ENCODE peak calls at places on chromosomes 13 and 19, in eight cellular contexts. Z is colonic mucosa, Y is transverse colon, T is astrocyte of the cerebellum, J is retinal pigment epithelial cell, F is astrocyte of the spinal cord, W is SK-N-SH, M is AG04450. R is an unnamed sample.

GRCh38 chr19:32418155-32418554 is 12.6 kb downstream of the DPY19L3 start:
- DNase-seq in M (no peak), Y (no peak), F (no peak), Z (no peak), W (no peak), T (no peak), J (no peak), R (no peak)

GRCh38 chr13:98478134-98479129 is 98.5 kb downstream of the STK24 start:
- DNase-seq in W (peak), Z (no peak), T (peak), J (no peak), Y (no peak), F (peak), M (no peak), R (peak)

GRCh38 chr13:109769921-109770320 is 16.5 kb downstream of the IRS2 start:
- DNase-seq in T (no peak), Y (no peak), J (no peak), M (no peak), Z (no peak), W (no peak), F (no peak), R (no peak)

GRCh38 chr13:59119475-59119874 is 1044.3 kb downstream of the DIAPH3 start:
- DNase-seq in Y (no peak), F (no peak), Z (no peak), T (no peak), M (no peak), W (no peak), J (peak), R (no peak)

GRCh38 chr19:28074773-28075172 is 1138.2 kb downstream of the UQCRFS1 start:
- DNase-seq in Z (no peak), M (no peak), Y (no peak), J (no peak), T (peak), W (no peak), F (no peak), R (no peak)

GRCh38 chr13:93080587-93080986 is 146.0 kb upstream of the GPC6 start:
- DNase-seq in W (no peak), M (no peak), J (peak), Y (no peak), T (peak), F (peak), Z (no peak), R (no peak)

GRCh38 chr13:98466634-98467236 is 110.2 kb downstream of the STK24 start:
- DNase-seq in M (no peak), W (peak), J (no peak), T (no peak), F (peak), Y (peak), Z (no peak), R (peak)

GRCh38 chr13:111999352-111999751 is 67.6 kb upstream of the SOX1 start:
- DNase-seq in M (no peak), T (no peak), Z (no peak), F (no peak), J (no peak), Y (no peak), W (no peak), R (no peak)

GRCh38 chr19:2602391-2603181 is 99.9 kb downstream of the GNG7 start:
- DNase-seq in F (peak), W (peak), Z (peak), M (peak), J (no peak), T (peak), Y (peak), R (no peak)

GRCh38 chr19:49808762-49809154 is 4.3 kb downstream of the FUZ start:
- DNase-seq in T (peak), W (peak), Y (peak), F (peak), Z (peak), M (peak), J (peak), R (peak)

GRCh38 chr19:31147234-31147633 is 202.0 kb downstream of the TSHZ3 start:
- DNase-seq in Y (no peak), J (no peak), M (no peak), T (no peak), Z (no peak), F (no peak), W (no peak), R (no peak)

GRCh38 chr19:661427-662196 is 1.4 kb downstream of the RNF126 start:
- DNase-seq in T (no peak), W (no peak), Z (peak), M (no peak), Y (peak), J (no peak), F (no peak), R (no peak)

GRCh38 chr13:74132768-74133656 is 1.2 kb downstream of the KLF12 start:
- DNase-seq in M (no peak), T (no peak), W (peak), F (peak), Z (peak), J (no peak), Y (peak), R (no peak)

GRCh38 chr13:33348366-33348765 is 62.8 kb upstream of the STARD13 start:
- DNase-seq in M (peak), T (peak), J (no peak), Z (no peak), W (no peak), Y (no peak), F (peak), R (no peak)

GRCh38 chr13:41995946-41996345 is 35.0 kb upstream of the VWA8 start:
- DNase-seq in F (peak), M (no peak), T (peak), Z (no peak), Y (no peak), J (no peak), W (no peak), R (no peak)

GRCh38 chr13:31631716-31632115 is 107.6 kb upstream of the RXFP2 start:
- DNase-seq in Y (no peak), W (no peak), J (no peak), T (no peak), Z (no peak), M (no peak), F (no peak), R (no peak)

GRCh38 chr19:56245062-56245740 is 27.3 kb upstream of the EDDM13 start:
- DNase-seq in M (no peak), W (no peak), T (no peak), Z (no peak), J (no peak), F (no peak), Y (no peak), R (no peak)

GRCh38 chr13:48626726-48627451 is 26.8 kb upstream of the CYSLTR2 start:
- DNase-seq in J (no peak), M (no peak), Z (no peak), F (no peak), T (no peak), W (no peak), Y (no peak), R (no peak)

GRCh38 chr13:77583551-77583950 is 48.0 kb downstream of the SCEL start:
- DNase-seq in F (no peak), M (no peak), Z (no peak), J (no peak), T (no peak), W (no peak), Y (no peak), R (no peak)

GRCh38 chr13:98216135-98216565 is 39.1 kb upstream of the RNF113B start:
- DNase-seq in M (peak), T (peak), Y (no peak), W (peak), Z (no peak), F (peak), J (peak), R (no peak)

GRCh38 chr13:59658736-59659330 is 504.9 kb downstream of the DIAPH3 start:
- DNase-seq in Y (no peak), T (no peak), J (no peak), F (no peak), Z (no peak), M (no peak), W (no peak), R (no peak)

GRCh38 chr19:47494729-47495128 is 10.7 kb upstream of the KPTN start:
- DNase-seq in W (peak), J (no peak), T (no peak), Y (no peak), M (no peak), F (no peak), Z (peak), R (no peak)

GRCh38 chr13:24500977-24501376 is 11.6 kb downstream of the PARP4 start:
- DNase-seq in M (no peak), J (peak), Y (no peak), T (no peak), W (no peak), F (peak), Z (no peak), R (no peak)

GRCh38 chr19:45600340-45600885 is 1.6 kb downstream of the GPR4 start:
- DNase-seq in Z (no peak), Y (no peak), J (no peak), F (no peak), T (no peak), W (no peak), M (no peak), R (no peak)

GRCh38 chr19:49997709-49998108 is 27.5 kb downstream of the VRK3 start:
- DNase-seq in M (no peak), W (peak), F (no peak), Y (no peak), Z (no peak), T (no peak), J (no peak), R (peak)

GRCh38 chr13:23673354-23673753 is 103.1 kb downstream of the TNFRSF19 start:
- DNase-seq in Y (no peak), M (peak), W (no peak), J (no peak), F (peak), Z (no peak), T (peak), R (no peak)

GRCh38 chr13:75415720-75416119 is 66.2 kb downstream of the TBC1D4 start:
- DNase-seq in M (peak), J (peak), Z (no peak), W (no peak), F (peak), Y (no peak), T (peak), R (no peak)

GRCh38 chr13:32955881-32956594 is 60.2 kb upstream of the KL start:
- DNase-seq in T (no peak), Z (no peak), Y (no peak), J (no peak), F (no peak), M (no peak), W (no peak), R (no peak)

GRCh38 chr13:112444001-112444311 is 67.8 kb downstream of the SPACA7 start:
- DNase-seq in W (peak), T (peak), F (peak), J (no peak), M (no peak), Y (peak), Z (peak), R (peak)

GRCh38 chr13:60679928-60680693 is 283.1 kb downstream of the TDRD3 start:
- DNase-seq in F (peak), W (no peak), Z (no peak), Y (no peak), T (no peak), M (no peak), J (no peak), R (no peak)

GRCh38 chr19:7808108-7808507 is 21.9 kb upstream of the EVI5L start:
- DNase-seq in M (no peak), F (no peak), J (no peak), Z (no peak), W (no peak), Y (no peak), T (no peak), R (no peak)

GRCh38 chr19:17796838-17797168 is 1.9 kb downstream of the B3GNT3 start:
- DNase-seq in T (no peak), J (no peak), F (no peak), Y (no peak), Z (no peak), M (no peak), W (no peak), R (no peak)

GRCh38 chr19:17795495-17795856 is 538 bp downstream of the B3GNT3 start:
- DNase-seq in M (no peak), J (no peak), F (no peak), W (no peak), T (no peak), Y (no peak), Z (peak), R (no peak)

GRCh38 chr19:17796013-17796837 is 1.3 kb downstream of the B3GNT3 start:
- DNase-seq in Z (peak), T (no peak), J (no peak), F (no peak), W (no peak), M (no peak), Y (peak), R (no peak)

GRCh38 chr19:17794412-17794730 is 567 bp upstream of the B3GNT3 start:
- DNase-seq in W (no peak), Z (no peak), T (no peak), J (no peak), Y (no peak), F (no peak), M (no peak), R (no peak)

GRCh38 chr19:17794731-17795494 is at the start of gene B3GNT3:
- DNase-seq in W (no peak), J (no peak), M (no peak), Y (peak), Z (peak), F (no peak), T (no peak), R (no peak)
- TF ChIP-seq CTCF in W (no peak), J (no peak), M (no peak), Y (no peak), Z (no peak), F (no peak), T (no peak), R (no peak)

GRCh38 chr19:20359933-20360720 is 193.1 kb downstream of the ZNF486 start:
- DNase-seq in W (peak), F (no peak), J (no peak), Z (no peak), T (no peak), Y (no peak), M (no peak), R (peak)
- TF ChIP-seq CTCF in W (peak), F (no peak), J (peak), Z (no peak), T (no peak), Y (no peak), M (no peak), R (peak)

DNA sequence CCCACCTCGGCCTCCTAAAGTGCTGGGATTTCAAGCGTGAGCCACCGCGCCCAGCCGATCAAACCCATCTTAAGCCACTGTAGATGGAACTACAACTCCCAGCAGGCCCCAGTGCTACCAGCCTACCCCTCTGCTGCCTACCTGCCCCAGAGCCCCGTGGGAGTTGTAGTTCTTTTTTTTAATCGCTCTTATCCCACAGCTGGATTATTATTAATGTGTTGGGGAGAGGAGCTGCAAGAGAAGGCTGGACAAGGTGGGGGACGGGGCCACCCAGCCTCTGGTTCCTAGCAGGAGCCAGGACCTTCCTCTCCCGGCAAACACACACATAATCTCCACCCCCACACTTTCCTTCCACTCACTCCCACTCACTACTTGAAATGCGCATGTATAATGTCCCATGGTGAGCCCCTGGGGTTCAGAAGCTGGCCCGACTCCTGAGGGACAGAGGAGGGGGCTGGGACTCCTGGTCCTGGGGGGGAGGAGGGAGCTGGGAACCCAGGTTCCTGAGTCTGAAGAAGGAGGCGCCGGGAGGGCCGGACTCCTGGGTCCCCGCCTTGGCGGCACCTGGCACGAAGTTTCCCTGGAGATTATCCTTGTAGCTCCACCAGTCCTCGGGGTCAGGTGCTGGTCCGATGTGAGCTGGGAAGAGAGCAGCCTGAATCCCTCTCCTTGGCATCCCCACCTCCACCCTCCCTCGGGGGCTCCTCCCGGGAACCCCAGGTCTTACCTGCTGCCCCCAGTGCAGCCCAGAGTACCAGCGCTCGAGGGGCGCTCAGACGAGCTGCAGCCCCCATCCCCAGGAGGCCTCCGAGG is 942 bp downstream of the CA11 start:
- DNase-seq in T (no peak), M (no peak), Z (peak), Y (peak), F (peak), W (peak), J (peak), R (no peak)
- TF ChIP-seq CTCF in T (no peak), M (no peak), Z (no peak), Y (no peak), F (no peak), W (no peak), J (no peak), R (no peak)

GRCh38 chr19:11251650-11252314 is 10.5 kb downstream of the DOCK6 start:
- DNase-seq in Y (no peak), F (no peak), Z (no peak), W (no peak), M (no peak), T (no peak), J (no peak), R (no peak)
- TF ChIP-seq CTCF in Y (no peak), F (no peak), Z (no peak), W (no peak), M (no peak), T (no peak), J (no peak), R (no peak)

GRCh38 chr19:16327501-16327900 is 2.9 kb downstream of the KLF2 start:
- DNase-seq in Y (peak), Z (no peak), F (no peak), T (no peak), W (no peak), J (no peak), M (no peak), R (no peak)

GRCh38 chr19:16327131-16327450 is 2.5 kb downstream of the KLF2 start:
- DNase-seq in Z (no peak), J (no peak), F (no peak), Y (no peak), T (no peak), W (no peak), M (no peak), R (no peak)

GRCh38 chr19:16327911-16328823 is 3.5 kb downstream of the KLF2 start:
- DNase-seq in M (peak), Y (peak), T (no peak), Z (peak), F (peak), J (no peak), W (no peak), R (no peak)

GRCh38 chr19:16330368-16330801 is 5.8 kb downstream of the KLF2 start:
- DNase-seq in F (peak), T (no peak), Y (peak), M (no peak), J (peak), Z (peak), W (no peak), R (no peak)

GRCh38 chr19:16328824-16329482 is 4.3 kb downstream of the KLF2 start:
- DNase-seq in M (no peak), Z (no peak), T (no peak), W (no peak), F (peak), J (no peak), Y (no peak), R (no peak)
- TF ChIP-seq CTCF in M (no peak), Z (no peak), T (no peak), W (peak), F (peak), J (no peak), Y (no peak), R (no peak)

GRCh38 chr19:10419200-10419645 is 1.1 kb upstream of the PDE4A start:
- DNase-seq in T (no peak), M (no peak), W (peak), Z (no peak), F (no peak), Y (no peak), J (no peak), R (no peak)
- TF ChIP-seq CTCF in T (no peak), M (no peak), W (no peak), Z (no peak), F (no peak), Y (no peak), J (no peak), R (no peak)

DNA sequence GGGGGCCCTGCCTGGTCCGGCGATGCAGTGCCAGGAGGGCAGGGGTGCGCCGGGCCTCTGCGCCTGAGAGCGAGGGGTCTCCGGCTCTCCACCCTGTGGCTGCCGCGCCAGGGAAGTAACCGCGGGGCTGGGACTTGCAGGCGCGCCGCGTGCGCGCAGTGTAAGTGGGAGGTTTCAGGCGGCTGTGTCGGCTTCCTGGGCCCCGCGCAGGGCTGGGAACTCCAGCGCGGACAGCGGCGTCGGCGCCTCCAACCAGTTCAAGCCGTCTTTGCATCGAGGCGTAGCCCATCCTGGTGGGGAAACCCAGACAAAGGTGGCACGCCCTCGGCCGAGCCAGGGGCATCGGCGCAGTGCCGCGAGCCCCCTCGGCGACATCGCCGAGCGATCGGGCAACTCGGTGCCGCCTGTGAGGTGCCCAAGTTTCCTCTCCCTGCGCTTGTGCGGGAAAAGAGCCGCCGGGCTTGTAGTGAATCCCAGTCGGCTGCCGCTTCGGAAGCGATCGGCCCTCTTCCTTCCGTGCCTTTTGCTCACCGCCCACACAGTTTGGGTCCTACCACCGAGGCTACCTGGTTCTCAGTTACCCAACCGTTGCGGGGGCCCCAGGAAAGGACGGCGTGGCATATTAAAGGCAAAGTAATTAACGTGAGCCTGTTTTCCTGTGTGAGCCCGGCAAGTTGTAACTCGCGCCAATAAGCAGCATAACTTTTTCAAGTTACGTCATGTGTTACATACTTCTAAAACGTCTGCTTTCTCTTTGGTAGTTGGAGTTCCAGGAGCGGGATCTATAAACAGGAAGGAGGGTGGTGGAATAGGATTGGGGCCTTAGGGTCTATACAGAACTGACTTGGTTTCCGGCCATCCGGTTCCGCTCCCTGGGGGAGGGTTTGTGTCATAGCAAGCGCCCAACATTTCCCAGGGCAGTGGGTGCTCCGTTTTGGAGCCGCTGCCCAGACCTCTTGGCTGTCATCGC is 1.2 kb downstream of the LRCH1 start:
- DNase-seq in T (peak), W (peak), M (no peak), J (no peak), Z (peak), F (peak), Y (peak), R (no peak)
- TF ChIP-seq CTCF in T (peak), W (peak), M (peak), J (peak), Z (no peak), F (peak), Y (peak), R (no peak)

GRCh38 chr13:89880201-89880600 is 1467.3 kb upstream of the MIR17HG start:
- DNase-seq in Y (no peak), W (no peak), F (no peak), M (no peak), T (no peak), J (no peak), Z (no peak), R (no peak)
- TF ChIP-seq CTCF in Y (no peak), W (no peak), F (no peak), M (no peak), T (no peak), J (no peak), Z (no peak), R (no peak)

R was measured in D721Med.